ENCODE peak calls at places on chromosome 10, in five cellular contexts. S, G, C, B and L are unnamed samples.

GRCh38 chr10:6530211-6530840 is 49.8 kb downstream of the PRKCQ start:
- DNase-seq in S (no peak), G (no peak), C (no peak), B (no peak), L (no peak)

GRCh38 chr10:122282253-122282671 is 11.2 kb downstream of the BTBD16 start:
- DNase-seq in S (no peak), G (no peak), C (no peak), B (peak; percentile 99), L (peak; percentile 71)

GRCh38 chr10:91210435-91210834 is 10.0 kb upstream of the PCGF5 start:
- DNase-seq in S (no peak), G (no peak), C (no peak), B (no peak), L (no peak)

GRCh38 chr10:126508535-126509040 is 120.3 kb upstream of the ADAM12 start:
- DNase-seq in S (no peak), G (peak; percentile 19), C (no peak), B (no peak), L (no peak)

GRCh38 chr10:18615618-18616017 is 35.8 kb downstream of the NSUN6 start:
- DNase-seq in S (no peak), G (no peak), C (no peak), B (no peak), L (no peak)

GRCh38 chr10:44316187-44316921 is 68.5 kb downstream of the CXCL12 start:
- DNase-seq in S (peak; percentile 47), G (peak; percentile 77), C (no peak), B (no peak), L (no peak)

GRCh38 chr10:110462308-110463095 is 35.2 kb upstream of the DUSP5 start:
- DNase-seq in S (no peak), G (no peak), C (no peak), B (no peak), L (no peak)

GRCh38 chr10:12579954-12580858 is 230.9 kb downstream of the CAMK1D start:
- DNase-seq in S (no peak), G (no peak), C (no peak), B (peak; percentile 63), L (peak; percentile 25)

GRCh38 chr10:16644146-16644545 is 122.5 kb upstream of the C1QL3 start:
- DNase-seq in S (no peak), G (peak; percentile 12), C (no peak), B (peak; percentile 10), L (peak; percentile 21)

GRCh38 chr10:113616244-113617074 is 47.4 kb downstream of the NRAP start:
- DNase-seq in S (no peak), G (peak; percentile 57), C (no peak), B (no peak), L (no peak)

GRCh38 chr10:68900427-68901105 is 549 bp upstream of the DDX50 start:
- DNase-seq in S (no peak), G (no peak), C (no peak), B (no peak), L (peak; percentile 14)

GRCh38 chr10:33216661-33217427 is 117.6 kb downstream of the NRP1 start:
- DNase-seq in S (no peak), G (no peak), C (no peak), B (peak; percentile 82), L (no peak)

GRCh38 chr10:99965700-99966099 is 44.0 kb downstream of the DNMBP start:
- DNase-seq in S (no peak), G (no peak), C (no peak), B (no peak), L (no peak)